ENCODE peak calls at places on chromosomes 12 and 14, in four cellular contexts. V, H, Y and A are unnamed samples.

GRCh38 chr14:50736932-50737419 is 68.9 kb upstream of the SAV1 start:
- DNase-seq in V (no peak), H (no peak), Y (no peak), A (no peak)

GRCh38 chr12:93173178-93173957 is 204.4 kb upstream of the NUDT4 start:
- DNase-seq in V (peak; percentile 67), H (no peak), Y (no peak), A (no peak)

GRCh38 chr12:31369712-31370521 is 44.0 kb upstream of the SINHCAF start:
- DNase-seq in V (peak; percentile 63), H (peak; percentile 19), Y (no peak), A (peak; percentile 28)

GRCh38 chr12:108561852-108562347 is 496 bp upstream of the ISCU start:
- DNase-seq in V (no peak), H (no peak), Y (no peak), A (no peak)

GRCh38 chr12:116542345-116542950 is 16.7 kb upstream of the MAP1LC3B2 start:
- DNase-seq in V (no peak), H (no peak), Y (no peak), A (no peak)

GRCh38 chr14:34098045-34098984 is 147.4 kb upstream of the EGLN3 start:
- DNase-seq in V (peak; percentile 57), H (peak; percentile 21), Y (peak; percentile 25), A (peak; percentile 72)

GRCh38 chr12:121025442-121026226 is 9.3 kb upstream of the C12orf43 start:
- DNase-seq in V (no peak), H (no peak), Y (no peak), A (no peak)

GRCh38 chr12:117540011-117540410 is 178.6 kb upstream of the NOS1 start:
- DNase-seq in V (no peak), H (no peak), Y (no peak), A (no peak)

GRCh38 chr14:86501611-86502010 is 971.7 kb downstream of the FLRT2 start:
- DNase-seq in V (no peak), H (no peak), Y (no peak), A (no peak)

GRCh38 chr14:34498684-34499412 is 36.8 kb upstream of the SPTSSA start:
- DNase-seq in V (peak; percentile 33), H (no peak), Y (no peak), A (no peak)

GRCh38 chr14:28243600-28243999 is 523.0 kb upstream of the FOXG1 start:
- DNase-seq in V (peak; percentile 31), H (no peak), Y (no peak), A (peak; percentile 40)

GRCh38 chr12:52906049-52906645 is 1.3 kb upstream of the KRT8 start:
- DNase-seq in V (no peak), H (no peak), Y (no peak), A (no peak)

GRCh38 chr12:18658179-18658578 is 79.6 kb downstream of the PLCZ1 start:
- DNase-seq in V (no peak), H (no peak), Y (no peak), A (no peak)

GRCh38 chr12:48063530-48063929 is 42.3 kb downstream of the SENP1 start:
- DNase-seq in V (no peak), H (no peak), Y (no peak), A (no peak)

GRCh38 chr12:113203852-113204760 is 17.2 kb upstream of the TPCN1 start:
- DNase-seq in V (peak; percentile 51), H (no peak), Y (no peak), A (peak; percentile 19)

GRCh38 chr12:48970702-48971334 is 717 bp downstream of the WNT10B start:
- DNase-seq in V (no peak), H (no peak), Y (no peak), A (no peak)

GRCh38 chr14:104353221-104353920 is 215.0 kb downstream of the KIF26A start:
- DNase-seq in V (no peak), H (peak; percentile 8), Y (no peak), A (no peak)

GRCh38 chr12:96400631-96401060 is 407 bp upstream of the CDK17 start:
- DNase-seq in V (peak; percentile 56), H (no peak), Y (no peak), A (no peak)

GRCh38 chr12:64007853-64008252 is 163.4 kb downstream of the SRGAP1 start:
- DNase-seq in V (peak; percentile 35), H (no peak), Y (no peak), A (no peak)

GRCh38 chr12:124370851-124371250 is 76.0 kb downstream of the RFLNA start:
- DNase-seq in V (no peak), H (no peak), Y (no peak), A (no peak)

GRCh38 chr12:120720234-120720968 is 5.2 kb upstream of the ACADS start:
- DNase-seq in V (peak; percentile 80), H (no peak), Y (no peak), A (peak; percentile 90)

GRCh38 chr12:79874665-79875064 is 60.2 kb downstream of the PPP1R12A start:
- DNase-seq in V (no peak), H (no peak), Y (no peak), A (no peak)

GRCh38 chr14:61282746-61283145 is 1.6 kb upstream of the TMEM30B start:
- DNase-seq in V (no peak), H (no peak), Y (no peak), A (no peak)

GRCh38 chr14:61280526-61281185 is 482 bp downstream of the TMEM30B start:
- DNase-seq in V (peak; percentile 29), H (peak; percentile 38), Y (no peak), A (peak; percentile 70)

GRCh38 chr14:61280092-61280525 is 1.0 kb downstream of the TMEM30B start:
- DNase-seq in V (no peak), H (no peak), Y (no peak), A (no peak)

GRCh38 chr14:61281186-61281676 is at the start of gene TMEM30B:
- DNase-seq in V (no peak), H (no peak), Y (no peak), A (no peak)

GRCh38 chr14:61281911-61282310 is 773 bp upstream of the TMEM30B start:
- DNase-seq in V (no peak), H (no peak), Y (no peak), A (no peak)
- H3K4me3 ChIP-seq in V (no peak overlapping the region), H (no peak overlapping the region), Y (no peak overlapping the region), A (peak overlapping the region; percentile 89)

GRCh38 chr12:6868211-6869048 is 1.1 kb downstream of the TPI1 start:
- DNase-seq in V (peak; percentile 50), H (no peak), Y (no peak), A (no peak)

GRCh38 chr12:6867407-6868210 is at the start of gene TPI1:
- DNase-seq in V (peak; percentile 83), H (peak; percentile 74), Y (peak; percentile 91), A (peak; percentile 92)

GRCh38 chr12:6866920-6867406 is 368 bp upstream of the TPI1 start:
- DNase-seq in V (no peak), H (no peak), Y (no peak), A (no peak)

GRCh38 chr12:6871052-6871957 is 1.8 kb downstream of the SPSB2 start:
- DNase-seq in V (peak; percentile 42), H (no peak), Y (no peak), A (peak; percentile 44)

GRCh38 chr12:6869049-6870021 is 2.0 kb downstream of the TPI1 start:
- DNase-seq in V (peak; percentile 81), H (peak; percentile 69), Y (peak; percentile 90), A (peak; percentile 87)
- H3K4me3 ChIP-seq in V (peak overlapping the region; percentile 98), H (no peak overlapping the region), Y (peak overlapping the region; percentile 100), A (peak overlapping the region; percentile 88)

DNA sequence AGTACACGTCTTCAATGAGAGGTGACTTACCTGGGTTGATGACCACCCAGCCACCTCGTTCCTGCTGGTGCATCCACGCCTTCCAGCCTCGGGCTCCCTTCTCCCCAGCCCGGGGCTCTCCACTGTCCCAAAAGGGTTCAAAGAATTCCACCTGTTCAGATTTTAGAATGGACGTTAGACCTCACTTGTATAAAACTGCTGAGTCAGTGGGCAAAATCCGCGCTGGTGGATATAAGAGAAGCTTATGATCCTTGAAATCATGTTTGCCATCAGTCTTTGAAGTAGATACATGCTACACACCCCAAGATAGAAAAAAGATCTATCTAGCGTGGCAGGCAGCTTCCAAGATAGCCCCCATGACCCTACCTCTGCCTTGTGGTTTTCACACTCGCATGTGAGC is 33.5 kb downstream of the NRDE2 start:
- DNase-seq in V (no peak), H (no peak), Y (no peak), A (no peak)
- H3K4me3 ChIP-seq in V (no peak overlapping the region), H (no peak overlapping the region), Y (no peak overlapping the region), A (no peak overlapping the region)

DNA sequence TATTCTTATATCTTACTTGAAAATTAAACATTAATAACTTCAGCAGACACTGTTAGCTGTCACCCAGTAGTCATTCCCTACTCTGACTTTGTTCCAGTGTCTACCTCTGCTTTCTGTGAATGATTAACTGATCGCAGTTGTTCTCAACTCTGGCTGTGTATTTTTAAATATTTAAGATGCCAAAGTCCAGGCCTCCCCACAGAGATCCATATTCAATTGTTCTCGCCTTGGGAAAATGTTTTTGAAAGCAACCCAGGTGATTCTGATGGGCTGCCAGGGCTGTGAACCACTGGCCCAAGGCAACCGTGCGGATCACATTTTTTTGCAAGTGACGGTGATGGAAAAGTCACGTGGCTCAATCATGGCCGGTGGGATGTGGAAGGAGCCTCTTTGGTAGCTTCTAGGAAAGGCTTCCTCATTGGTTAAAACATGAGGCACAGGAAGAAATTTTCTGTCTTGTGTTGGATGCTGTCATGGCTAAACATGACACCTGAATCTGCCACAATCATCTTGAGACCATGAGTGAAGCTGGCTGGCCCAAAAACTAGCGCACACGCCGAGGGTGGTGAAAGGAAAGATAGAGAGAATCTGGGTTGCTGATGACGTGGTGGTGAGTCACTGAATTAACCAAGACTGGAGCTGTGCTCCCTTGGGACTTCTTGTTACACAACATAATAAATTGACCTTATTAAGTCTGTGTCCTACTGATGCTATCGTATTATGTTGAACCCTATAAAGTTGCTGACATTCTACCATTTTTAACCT is 37.2 kb downstream of the RDH12 start:
- DNase-seq in V (peak; percentile 99), H (peak; percentile 44), Y (no peak), A (peak; percentile 84)
- H3K4me3 ChIP-seq in V (no peak overlapping the region), H (no peak overlapping the region), Y (no peak overlapping the region), A (no peak overlapping the region)

DNA sequence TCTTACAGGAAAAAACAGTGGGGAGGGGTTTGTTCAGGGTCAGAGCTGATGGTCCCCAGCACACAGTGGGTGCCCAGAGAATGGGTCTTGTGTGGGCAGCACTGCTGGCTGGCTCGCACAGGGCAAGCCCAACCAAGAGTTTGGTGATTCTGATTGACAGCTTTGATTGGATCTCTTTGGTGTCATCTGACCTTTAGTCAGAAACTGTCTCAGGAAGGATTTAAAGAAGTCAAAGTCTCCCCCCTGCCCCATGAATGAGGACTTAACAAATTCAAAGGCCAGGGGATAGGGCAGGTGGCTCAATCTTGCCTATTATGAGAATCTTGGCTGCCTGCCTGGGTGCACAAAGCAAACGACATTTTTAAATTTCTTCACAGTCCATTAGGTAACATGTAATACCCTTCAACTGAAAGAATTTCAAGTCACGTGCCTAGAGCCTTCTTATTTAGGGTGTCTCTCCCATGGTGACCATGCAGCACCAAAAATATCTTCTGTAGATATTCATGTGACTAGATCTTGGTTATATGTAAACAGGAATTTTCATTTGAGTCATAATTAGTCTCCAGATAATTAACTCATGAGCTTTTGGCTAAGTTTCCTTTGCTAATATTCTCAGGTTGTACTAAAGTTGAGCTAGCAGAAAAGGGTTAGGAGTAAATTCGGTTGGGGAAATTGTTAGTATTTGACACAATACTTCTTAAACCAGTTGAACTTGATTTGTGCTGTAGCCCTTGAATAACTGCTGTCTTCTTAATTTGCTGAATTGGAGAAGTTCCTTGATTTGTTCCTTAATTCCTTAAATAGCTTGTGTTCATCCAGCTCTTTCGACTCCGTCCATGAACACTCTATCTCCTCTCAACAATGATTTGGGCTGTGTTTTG is 54.5 kb upstream of the HECTD1 start:
- DNase-seq in V (peak; percentile 85), H (peak; percentile 22), Y (no peak), A (peak; percentile 69)
- H3K4me3 ChIP-seq in V (no peak overlapping the region), H (no peak overlapping the region), Y (no peak overlapping the region), A (peak overlapping the region; percentile 47)